ENCODE peak calls at places on chromosomes 5 and 9, in seven cellular contexts. D is colonic mucosa, L is uterus, W is Calu3, Z is anterior cingulate cortex, T is neuronal stem cell, H is GM12892. C is an unnamed sample.

GRCh38 chr9:134180786-134181647 is 16.7 kb upstream of the RNU6ATAC start:
- DNase-seq in D (no peak), L (no peak), W (no peak), Z (no peak), T (no peak), H (peak; percentile 5), C (peak; percentile 7)

GRCh38 chr5:179186092-179186419 is 125.9 kb downstream of the ZNF354C start:
- DNase-seq in D (no peak), L (no peak), W (no peak), Z (no peak), T (no peak), H (no peak), C (no peak)

GRCh38 chr5:142644127-142644526 is 41.8 kb downstream of the FGF1 start:
- DNase-seq in D (no peak), L (no peak), W (no peak), Z (no peak), T (no peak), H (no peak), C (no peak)

GRCh38 chr5:127280494-127281220 is 9.9 kb upstream of the MEGF10 start:
- DNase-seq in D (no peak), L (no peak), W (no peak), Z (no peak), T (no peak), H (no peak), C (no peak)

GRCh38 chr5:95422842-95423241 is 31.7 kb downstream of the FAM81B start:
- DNase-seq in D (no peak), L (no peak), W (no peak), Z (no peak), T (no peak), H (no peak), C (no peak)

GRCh38 chr9:132505961-132506691 is 76.3 kb upstream of the BARHL1 start:
- DNase-seq in D (no peak), L (no peak), W (no peak), Z (no peak), T (no peak), H (no peak), C (no peak)

GRCh38 chr5:155128786-155129512 is 115.4 kb downstream of the KIF4B start:
- DNase-seq in D (no peak), L (no peak), W (no peak), Z (no peak), T (no peak), H (no peak), C (no peak)

GRCh38 chr5:67900515-67900914 is 315.0 kb upstream of the PIK3R1 start:
- DNase-seq in D (no peak), L (peak; percentile 22), W (no peak), Z (no peak), T (no peak), H (no peak), C (no peak)

GRCh38 chr5:43753069-43753468 is 150.1 kb downstream of the NNT start:
- DNase-seq in D (no peak), L (no peak), W (no peak), Z (no peak), T (no peak), H (no peak), C (no peak)

GRCh38 chr5:64690417-64691151 is at the start of gene SHISAL2B:
- DNase-seq in D (no peak), L (no peak), W (peak; percentile 26), Z (no peak), T (peak; percentile 65), H (peak; percentile 21), C (no peak)

GRCh38 chr9:90142580-90142979 is 500.0 kb downstream of the DIRAS2 start:
- DNase-seq in D (peak; percentile 80), L (no peak), W (peak; percentile 44), Z (no peak), T (peak; percentile 62), H (no peak), C (peak; percentile 50)

GRCh38 chr5:91137647-91138046 is 245.5 kb downstream of the ARRDC3 start:
- DNase-seq in D (no peak), L (no peak), W (no peak), Z (no peak), T (no peak), H (no peak), C (no peak)

GRCh38 chr5:53017383-53017782 is 28.2 kb downstream of the ITGA2 start:
- DNase-seq in D (peak; percentile 30), L (no peak), W (no peak), Z (no peak), T (no peak), H (no peak), C (peak; percentile 57)

GRCh38 chr5:134874831-134875655 is 872 bp downstream of the TXNDC15 start:
- DNase-seq in D (peak; percentile 64), L (peak; percentile 74), W (peak; percentile 22), Z (no peak), T (no peak), H (peak; percentile 29), C (peak; percentile 65)

GRCh38 chr9:89387970-89388867 is 69.9 kb downstream of the SECISBP2 start:
- DNase-seq in D (peak; percentile 36), L (peak; percentile 62), W (no peak), Z (no peak), T (no peak), H (no peak), C (no peak)

GRCh38 chr9:131320031-131320685 is 30.6 kb downstream of the PLPP7 start:
- DNase-seq in D (no peak), L (peak; percentile 52), W (no peak), Z (no peak), T (no peak), H (no peak), C (no peak)

GRCh38 chr5:54646285-54647101 is 128.9 kb downstream of the SNX18 start:
- DNase-seq in D (peak; percentile 55), L (peak; percentile 51), W (peak; percentile 38), Z (no peak), T (peak; percentile 8), H (peak; percentile 36), C (peak; percentile 67)

GRCh38 chr5:77645158-77645994 is 6.9 kb upstream of the OTP start:
- DNase-seq in D (no peak), L (no peak), W (peak; percentile 84), Z (no peak), T (no peak), H (peak; percentile 84), C (no peak)

GRCh38 chr9:82598254-82599039 is 464.5 kb downstream of the RASEF start:
- DNase-seq in D (no peak), L (no peak), W (no peak), Z (no peak), T (no peak), H (no peak), C (no peak)

GRCh38 chr9:94812343-94812742 is 85.8 kb downstream of the AOPEP start:
- DNase-seq in D (no peak), L (no peak), W (peak; percentile 46), Z (no peak), T (no peak), H (no peak), C (no peak)

GRCh38 chr5:74586831-74587230 is 53.7 kb downstream of the ENC1 start:
- DNase-seq in D (no peak), L (no peak), W (no peak), Z (no peak), T (no peak), H (no peak), C (no peak)

GRCh38 chr5:58255970-58256369 is 203.9 kb downstream of the PLK2 start:
- DNase-seq in D (no peak), L (no peak), W (no peak), Z (no peak), T (no peak), H (no peak), C (no peak)

GRCh38 chr9:88742483-88742882 is 207.5 kb downstream of the NXNL2 start:
- DNase-seq in D (no peak), L (peak; percentile 36), W (no peak), Z (no peak), T (no peak), H (no peak), C (no peak)

GRCh38 chr5:40410231-40410861 is 269.4 kb upstream of the PTGER4 start:
- DNase-seq in D (no peak), L (no peak), W (no peak), Z (no peak), T (no peak), H (no peak), C (no peak)

GRCh38 chr9:85514256-85514655 is 227.5 kb downstream of the AGTPBP1 start:
- DNase-seq in D (no peak), L (no peak), W (no peak), Z (no peak), T (no peak), H (no peak), C (no peak)

GRCh38 chr5:1785984-1786383 is 13.7 kb downstream of the MRPL36 start:
- DNase-seq in D (no peak), L (no peak), W (no peak), Z (no peak), T (no peak), H (no peak), C (no peak)

GRCh38 chr9:108950168-108950567 is 16.0 kb downstream of the ABITRAM start:
- DNase-seq in D (no peak), L (no peak), W (no peak), Z (no peak), T (no peak), H (no peak), C (no peak)

GRCh38 chr9:15147471-15147870 is 159.5 kb downstream of the TTC39B start:
- DNase-seq in D (no peak), L (no peak), W (no peak), Z (no peak), T (no peak), H (no peak), C (no peak)

GRCh38 chr5:1786621-1787471 is 12.8 kb downstream of the MRPL36 start:
- DNase-seq in D (no peak), L (no peak), W (no peak), Z (no peak), T (no peak), H (no peak), C (no peak)

GRCh38 chr5:79301046-79301712 is 65.2 kb downstream of the JMY start:
- DNase-seq in D (no peak), L (no peak), W (peak; percentile 45), Z (no peak), T (no peak), H (no peak), C (no peak)

GRCh38 chr5:1799110-1799601 is 481 bp downstream of the MRPL36 start:
- DNase-seq in D (peak; percentile 36), L (peak; percentile 21), W (no peak), Z (peak; percentile 47), T (no peak), H (peak; percentile 52), C (no peak)

GRCh38 chr9:127183814-127184582 is 61.6 kb upstream of the ANGPTL2 start:
- DNase-seq in D (no peak), L (peak; percentile 76), W (no peak), Z (no peak), T (no peak), H (peak; percentile 47), C (no peak)

GRCh38 chr5:74009502-74009901 is 383.5 kb downstream of the ARHGEF28 start:
- DNase-seq in D (no peak), L (no peak), W (no peak), Z (no peak), T (no peak), H (no peak), C (no peak)

GRCh38 chr9:13587581-13587980 is 308.1 kb upstream of the MPDZ start:
- DNase-seq in D (no peak), L (no peak), W (no peak), Z (no peak), T (no peak), H (no peak), C (peak; percentile 66)

GRCh38 chr5:178569485-178569884 is 20.7 kb downstream of the COL23A1 start:
- DNase-seq in D (no peak), L (no peak), W (no peak), Z (no peak), T (no peak), H (no peak), C (no peak)

GRCh38 chr9:75148551-75148950 is 60.2 kb downstream of the OSTF1 start:
- DNase-seq in D (no peak), L (no peak), W (no peak), Z (no peak), T (no peak), H (no peak), C (no peak)

GRCh38 chr5:73066466-73066865 is 53.9 kb upstream of the TMEM171 start:
- DNase-seq in D (no peak), L (no peak), W (no peak), Z (no peak), T (no peak), H (no peak), C (no peak)

GRCh38 chr5:54590824-54591223 is 73.3 kb downstream of the SNX18 start:
- DNase-seq in D (no peak), L (no peak), W (no peak), Z (no peak), T (no peak), H (no peak), C (no peak)